ENCODE peak calls at places on chromosomes 2 and 18, in six cellular contexts. One of them, this sample, is unnamed.

GRCh38 chr2:159549234-159549633 is 67.1 kb downstream of the BAZ2B start:
- DNase-seq in GM23248: peak; percentile 5
- DNase-seq in CD8-positive, alpha-beta memory T cell: no peak
- DNase-seq in mesendoderm: no peak
- DNase-seq in AG08395: no peak
- DNase-seq in GM13976: no peak
- DNase-seq in this sample: no peak

GRCh38 chr18:61394983-61395382 is 61.8 kb downstream of the CDH20 start:
- DNase-seq in mesendoderm: peak; percentile 35
- DNase-seq in GM23248: peak; percentile 39
- DNase-seq in GM13976: no peak
- DNase-seq in AG08395: no peak
- DNase-seq in CD8-positive, alpha-beta memory T cell: no peak
- DNase-seq in this sample: no peak

GRCh38 chr18:71008257-71008656 is 719.4 kb downstream of the SOCS6 start:
- DNase-seq in AG08395: no peak
- DNase-seq in GM23248: no peak
- DNase-seq in GM13976: no peak
- DNase-seq in CD8-positive, alpha-beta memory T cell: no peak
- DNase-seq in mesendoderm: no peak
- DNase-seq in this sample: no peak

GRCh38 chr2:43054367-43054766 is 172.0 kb downstream of the ZFP36L2 start:
- DNase-seq in CD8-positive, alpha-beta memory T cell: no peak
- DNase-seq in AG08395: no peak
- DNase-seq in mesendoderm: no peak
- DNase-seq in GM13976: no peak
- DNase-seq in GM23248: no peak
- DNase-seq in this sample: no peak

GRCh38 chr2:128440666-128441340 is 122.1 kb upstream of the HS6ST1 start:
- DNase-seq in GM23248: no peak
- DNase-seq in CD8-positive, alpha-beta memory T cell: no peak
- DNase-seq in mesendoderm: no peak
- DNase-seq in AG08395: no peak
- DNase-seq in GM13976: no peak
- DNase-seq in this sample: no peak

GRCh38 chr2:7083580-7084509 is 166.6 kb downstream of the RNF144A start:
- DNase-seq in CD8-positive, alpha-beta memory T cell: peak; percentile 17
- DNase-seq in AG08395: peak; percentile 28
- DNase-seq in GM13976: no peak
- DNase-seq in GM23248: peak; percentile 54
- DNase-seq in mesendoderm: peak; percentile 78
- DNase-seq in this sample: peak; percentile 27

GRCh38 chr2:152580722-152581121 is 136.5 kb downstream of the PRPF40A start:
- DNase-seq in mesendoderm: no peak
- DNase-seq in GM13976: no peak
- DNase-seq in CD8-positive, alpha-beta memory T cell: no peak
- DNase-seq in GM23248: no peak
- DNase-seq in AG08395: no peak
- DNase-seq in this sample: no peak

GRCh38 chr18:7902399-7902839 is 335.3 kb downstream of the PTPRM start:
- DNase-seq in GM13976: no peak
- DNase-seq in CD8-positive, alpha-beta memory T cell: no peak
- DNase-seq in GM23248: peak; percentile 34
- DNase-seq in mesendoderm: no peak
- DNase-seq in AG08395: no peak
- DNase-seq in this sample: no peak

GRCh38 chr2:224160917-224161316 is 121.8 kb upstream of the SERPINE2 start:
- DNase-seq in mesendoderm: no peak
- DNase-seq in AG08395: peak; percentile 72
- DNase-seq in GM13976: no peak
- DNase-seq in CD8-positive, alpha-beta memory T cell: no peak
- DNase-seq in GM23248: peak; percentile 69
- DNase-seq in this sample: no peak

GRCh38 chr2:118672055-118672454 is 175.4 kb downstream of the EN1 start:
- DNase-seq in GM23248: no peak
- DNase-seq in CD8-positive, alpha-beta memory T cell: no peak
- DNase-seq in mesendoderm: no peak
- DNase-seq in AG08395: no peak
- DNase-seq in GM13976: no peak
- DNase-seq in this sample: no peak

GRCh38 chr2:160943429-160943828 is 216.8 kb upstream of the TANK start:
- DNase-seq in GM13976: no peak
- DNase-seq in CD8-positive, alpha-beta memory T cell: no peak
- DNase-seq in GM23248: no peak
- DNase-seq in AG08395: no peak
- DNase-seq in mesendoderm: no peak
- DNase-seq in this sample: no peak

GRCh38 chr18:1499265-1499664 is 594.6 kb downstream of the ADCYAP1 start:
- DNase-seq in GM13976: no peak
- DNase-seq in AG08395: no peak
- DNase-seq in CD8-positive, alpha-beta memory T cell: no peak
- DNase-seq in mesendoderm: peak; percentile 16
- DNase-seq in GM23248: no peak
- DNase-seq in this sample: no peak

GRCh38 chr2:74072542-74072941 is 75.2 kb downstream of the BOLA3 start:
- DNase-seq in CD8-positive, alpha-beta memory T cell: no peak
- DNase-seq in GM13976: no peak
- DNase-seq in AG08395: no peak
- DNase-seq in GM23248: no peak
- DNase-seq in mesendoderm: no peak
- DNase-seq in this sample: no peak

GRCh38 chr2:11305958-11306357 is 38.5 kb downstream of the ROCK2 start:
- DNase-seq in GM13976: no peak
- DNase-seq in GM23248: peak; percentile 93
- DNase-seq in AG08395: peak; percentile 74
- DNase-seq in mesendoderm: no peak
- DNase-seq in CD8-positive, alpha-beta memory T cell: no peak
- DNase-seq in this sample: no peak

GRCh38 chr2:200411831-200412230 is 98.0 kb downstream of the KCTD18 start:
- DNase-seq in AG08395: no peak
- DNase-seq in CD8-positive, alpha-beta memory T cell: no peak
- DNase-seq in GM13976: no peak
- DNase-seq in mesendoderm: peak; percentile 46
- DNase-seq in GM23248: peak; percentile 39
- DNase-seq in this sample: no peak

GRCh38 chr18:55121397-55122170 is 162.3 kb upstream of the CCDC68 start:
- DNase-seq in GM23248: no peak
- DNase-seq in mesendoderm: no peak
- DNase-seq in GM13976: no peak
- DNase-seq in AG08395: no peak
- DNase-seq in CD8-positive, alpha-beta memory T cell: no peak
- DNase-seq in this sample: no peak

GRCh38 chr2:8169443-8169842 is 512.4 kb upstream of the ID2 start:
- DNase-seq in mesendoderm: no peak
- DNase-seq in CD8-positive, alpha-beta memory T cell: no peak
- DNase-seq in GM13976: no peak
- DNase-seq in AG08395: peak; percentile 66
- DNase-seq in GM23248: peak; percentile 99
- DNase-seq in this sample: no peak

GRCh38 chr2:109260886-109261700 is 132.1 kb downstream of the SH3RF3 start:
- DNase-seq in GM23248: peak; percentile 49
- DNase-seq in AG08395: no peak
- DNase-seq in mesendoderm: peak; percentile 61
- DNase-seq in CD8-positive, alpha-beta memory T cell: no peak
- DNase-seq in GM13976: no peak
- DNase-seq in this sample: no peak

GRCh38 chr2:10406016-10406415 is 42.1 kb downstream of the ODC1 start:
- DNase-seq in GM23248: peak; percentile 77
- DNase-seq in GM13976: no peak
- DNase-seq in mesendoderm: no peak
- DNase-seq in CD8-positive, alpha-beta memory T cell: no peak
- DNase-seq in AG08395: no peak
- DNase-seq in this sample: no peak

GRCh38 chr2:16664052-16664731 is 1.4 kb downstream of the CYRIA start:
- DNase-seq in AG08395: peak; percentile 44
- DNase-seq in GM23248: peak; percentile 19
- DNase-seq in mesendoderm: peak; percentile 75
- DNase-seq in GM13976: peak; percentile 47
- DNase-seq in CD8-positive, alpha-beta memory T cell: peak; percentile 36
- DNase-seq in this sample: peak; percentile 47

GRCh38 chr2:140624188-140624587 is 1506.6 kb downstream of the LRP1B start:
- DNase-seq in AG08395: no peak
- DNase-seq in mesendoderm: no peak
- DNase-seq in CD8-positive, alpha-beta memory T cell: no peak
- DNase-seq in GM23248: no peak
- DNase-seq in GM13976: no peak
- DNase-seq in this sample: no peak

GRCh38 chr18:76803814-76804213 is 18.5 kb upstream of the ZNF236 start:
- DNase-seq in AG08395: peak; percentile 76
- DNase-seq in GM13976: peak; percentile 77
- DNase-seq in mesendoderm: peak; percentile 81
- DNase-seq in CD8-positive, alpha-beta memory T cell: peak; percentile 56
- DNase-seq in GM23248: peak; percentile 75
- DNase-seq in this sample: peak; percentile 79

GRCh38 chr2:189267925-189268579 is 88.5 kb upstream of the COL5A2 start:
- DNase-seq in GM23248: peak; percentile 85
- DNase-seq in mesendoderm: no peak
- DNase-seq in AG08395: peak; percentile 68
- DNase-seq in GM13976: no peak
- DNase-seq in CD8-positive, alpha-beta memory T cell: no peak
- DNase-seq in this sample: no peak

GRCh38 chr2:52084760-52085159 is 1052.8 kb upstream of the NRXN1 start:
- DNase-seq in CD8-positive, alpha-beta memory T cell: no peak
- DNase-seq in GM13976: no peak
- DNase-seq in GM23248: no peak
- DNase-seq in mesendoderm: no peak
- DNase-seq in AG08395: no peak
- DNase-seq in this sample: no peak

GRCh38 chr2:217886720-217887309 is 116.0 kb downstream of the TNS1 start:
- DNase-seq in CD8-positive, alpha-beta memory T cell: peak; percentile 24
- DNase-seq in AG08395: peak; percentile 85
- DNase-seq in mesendoderm: peak; percentile 88
- DNase-seq in GM23248: peak; percentile 83
- DNase-seq in GM13976: peak; percentile 82
- DNase-seq in this sample: peak; percentile 79

GRCh38 chr2:69380072-69380917 is 6.7 kb downstream of the GFPT1 start:
- DNase-seq in CD8-positive, alpha-beta memory T cell: no peak
- DNase-seq in GM13976: no peak
- DNase-seq in mesendoderm: no peak
- DNase-seq in AG08395: no peak
- DNase-seq in GM23248: peak; percentile 30
- DNase-seq in this sample: no peak

GRCh38 chr2:197952540-197953202 is 148.3 kb downstream of the PLCL1 start:
- DNase-seq in CD8-positive, alpha-beta memory T cell: no peak
- DNase-seq in GM13976: no peak
- DNase-seq in AG08395: no peak
- DNase-seq in GM23248: no peak
- DNase-seq in mesendoderm: no peak
- DNase-seq in this sample: no peak

GRCh38 chr2:164859251-164859818 is 17.7 kb upstream of the COBLL1 start:
- DNase-seq in AG08395: no peak
- DNase-seq in mesendoderm: no peak
- DNase-seq in GM23248: no peak
- DNase-seq in CD8-positive, alpha-beta memory T cell: no peak
- DNase-seq in GM13976: no peak
- DNase-seq in this sample: no peak